ENCODE peak calls at places on chromosomes 11 and 22, in ten cellular contexts. R is mammary epithelial cell; K is MCF 10A; G is aorta; N is T-helper 17 cell; P is IMR-90; J is GM20000; Z is NCI-H774; V is stimulated activated CD4-positive, alpha-beta T cell treated with anti-CD3 and anti-CD28 coated beads, Interleukin-2, amount 100 ng/mL, for 24 hours; I is HEK293T. M is an unnamed sample.

GRCh38 chr11:61560751-61561150 is 20.1 kb downstream of the SYT7 start:
- DNase-seq in R (no peak), K (no peak), G (no peak), N (no peak), P (no peak), J (no peak), Z (no peak), V (no peak), I (no peak), M (no peak)

GRCh38 chr11:2275334-2276279 is 5.2 kb upstream of the ASCL2 start:
- DNase-seq in R (no peak), K (no peak), G (peak), N (no peak), P (no peak), J (no peak), Z (no peak), V (peak), I (no peak), M (peak)

GRCh38 chr11:69888671-69889076 is 69.5 kb upstream of the FGF3 start:
- DNase-seq in R (peak), K (peak), G (peak), N (peak), P (peak), J (peak), Z (peak), V (peak), I (peak), M (no peak)

GRCh38 chr22:23064381-23065068 is 5.8 kb upstream of the GNAZ start:
- DNase-seq in R (no peak), K (no peak), G (peak), N (no peak), P (no peak), J (no peak), Z (no peak), V (peak), I (no peak), M (peak)

GRCh38 chr11:44931466-44931865 is 19.2 kb downstream of the TP53I11 start:
- DNase-seq in R (no peak), K (no peak), G (no peak), N (no peak), P (no peak), J (no peak), Z (no peak), V (no peak), I (no peak), M (no peak)

GRCh38 chr11:113655771-113656170 is 50.3 kb downstream of the TMPRSS5 start:
- DNase-seq in R (no peak), K (no peak), G (no peak), N (no peak), P (no peak), J (no peak), Z (no peak), V (no peak), I (no peak), M (no peak)

GRCh38 chr11:74677131-74677530 is 54.1 kb downstream of the CHRDL2 start:
- DNase-seq in R (no peak), K (no peak), G (no peak), N (no peak), P (no peak), J (peak), Z (no peak), V (no peak), I (no peak), M (no peak)

GRCh38 chr11:71459076-71459766 is 6.2 kb downstream of the NADSYN1 start:
- DNase-seq in R (no peak), K (no peak), G (peak), N (no peak), P (no peak), J (no peak), Z (no peak), V (no peak), I (no peak), M (no peak)

GRCh38 chr11:8914661-8915018 is 3.7 kb downstream of the AKIP1 start:
- DNase-seq in R (no peak), K (no peak), G (no peak), N (no peak), P (no peak), J (no peak), Z (no peak), V (no peak), I (no peak), M (no peak)

GRCh38 chr11:76158394-76159302 is 47.7 kb downstream of the WNT11 start:
- DNase-seq in R (no peak), K (no peak), G (no peak), N (no peak), P (no peak), J (no peak), Z (no peak), V (no peak), I (no peak), M (no peak)

GRCh38 chr11:69113226-69113625 is 42.5 kb upstream of the SMIM38 start:
- DNase-seq in R (no peak), K (no peak), G (peak), N (no peak), P (no peak), J (no peak), Z (no peak), V (no peak), I (no peak), M (no peak)

GRCh38 chr11:3177931-3178330 is 12.8 kb upstream of the OSBPL5 start:
- DNase-seq in R (peak), K (peak), G (no peak), N (no peak), P (no peak), J (no peak), Z (no peak), V (no peak), I (no peak), M (no peak)

M was measured in upper lobe of right lung.